ENCODE peak calls at places on chromosome 20, in five cellular contexts. O is stomach, G is body of pancreas, S is Panc1, X is ovary. D is an unnamed sample. For H3K27me3, the result is how much of the 10 kb centered on the place peaks cover.

GRCh38 chr20:10954137-10954840 is 280.5 kb upstream of the JAG1 start:
- DNase-seq in O (peak), G (peak), S (no peak), X (no peak), D (no peak)

GRCh38 chr20:64047968-64048401 is 1.5 kb downstream of the SOX18 start:
- DNase-seq in O (no peak), G (no peak), S (no peak), X (no peak), D (no peak)

GRCh38 chr20:24745617-24746350 is 203.3 kb upstream of the CST7 start:
- DNase-seq in O (no peak), G (no peak), S (no peak), X (no peak), D (no peak)

GRCh38 chr20:37598101-37598530 is 70.4 kb upstream of the BLCAP start:
- DNase-seq in O (no peak), G (no peak), S (no peak), X (no peak), D (no peak)

GRCh38 chr20:49790077-49790798 is 22.4 kb upstream of the SLC9A8 start:
- DNase-seq in O (no peak), G (no peak), S (no peak), X (peak), D (no peak)

GRCh38 chr20:59848182-59848581 is 85.3 kb downstream of the SYCP2 start:
- DNase-seq in O (no peak), G (no peak), S (no peak), X (no peak), D (no peak)

GRCh38 chr20:2708073-2708415 is 15.5 kb downstream of the EBF4 start:
- DNase-seq in O (no peak), G (no peak), S (no peak), X (no peak), D (no peak)

GRCh38 chr20:5510446-5510845 is 193.7 kb upstream of the PROKR2 start:
- DNase-seq in O (no peak), G (no peak), S (no peak), X (no peak), D (no peak)

GRCh38 chr20:32532246-32532645 is 52.9 kb downstream of the NOL4L start:
- DNase-seq in O (no peak), G (no peak), S (no peak), X (no peak), D (peak)

GRCh38 chr20:63484236-63484635 is 11.8 kb upstream of the KCNQ2 start:
- DNase-seq in O (no peak), G (no peak), S (no peak), X (no peak), D (no peak)

GRCh38 chr20:49541733-49542513 is 26.0 kb downstream of the PTGIS start:
- DNase-seq in O (peak), G (peak), S (peak), X (peak), D (peak)

GRCh38 chr20:8144282-8145245 is 12.5 kb downstream of the PLCB1 start:
- DNase-seq in O (no peak), G (no peak), S (no peak), X (no peak), D (no peak)

GRCh38 chr20:32518593-32519366 is 66.4 kb downstream of the NOL4L start:
- DNase-seq in O (no peak), G (no peak), S (no peak), X (no peak), D (peak)

GRCh38 chr20:61965606-61966491 is 99.8 kb downstream of the TAF4 start:
- DNase-seq in O (no peak), G (no peak), S (no peak), X (peak), D (no peak)

GRCh38 chr20:25057234-25058050 is 497 bp downstream of the ACSS1 start:
- DNase-seq in O (peak), G (peak), S (no peak), X (peak), D (peak)

GRCh38 chr20:64080013-64080812 is at the start of gene OPRL1:
- DNase-seq in O (no peak), G (no peak), S (no peak), X (no peak), D (no peak)

GRCh38 chr20:10328897-10329255 is 105.1 kb downstream of the MKKS start:
- DNase-seq in O (no peak), G (no peak), S (no peak), X (no peak), D (no peak)

GRCh38 chr20:24933266-24933908 is 15.7 kb upstream of the CST7 start:
- DNase-seq in O (no peak), G (no peak), S (no peak), X (no peak), D (peak)

GRCh38 chr20:50438986-50439407 is 71.2 kb upstream of the PTPN1 start:
- DNase-seq in O (no peak), G (no peak), S (peak), X (no peak), D (no peak)

GRCh38 chr20:24773751-24774201 is 175.3 kb upstream of the CST7 start:
- DNase-seq in O (peak), G (no peak), S (no peak), X (no peak), D (no peak)

GRCh38 chr20:25017257-25017803 is 24.8 kb upstream of the APMAP start:
- DNase-seq in O (peak), G (peak), S (no peak), X (no peak), D (peak)

GRCh38 chr20:38812182-38812581 is 6.7 kb downstream of the PPP1R16B start:
- DNase-seq in O (no peak), G (no peak), S (no peak), X (no peak), D (no peak)

GRCh38 chr20:38812915-38813573 is 7.5 kb downstream of the PPP1R16B start:
- DNase-seq in O (no peak), G (no peak), S (no peak), X (no peak), D (no peak)

GRCh38 chr20:38810926-38811325 is 5.4 kb downstream of the PPP1R16B start:
- DNase-seq in O (no peak), G (no peak), S (no peak), X (no peak), D (no peak)

GRCh38 chr20:38809942-38810341 is 4.4 kb downstream of the PPP1R16B start:
- DNase-seq in O (no peak), G (no peak), S (no peak), X (no peak), D (no peak)

GRCh38 chr20:38811769-38812168 is 6.3 kb downstream of the PPP1R16B start:
- DNase-seq in O (no peak), G (no peak), S (no peak), X (no peak), D (no peak)
- H3K27me3 ChIP-seq in O (under half), G (under half), S (under half), X (under half), D (under half)

GRCh38 chr20:52103469-52103910 is 88.1 kb downstream of the ZFP64 start:
- DNase-seq in O (no peak), G (no peak), S (no peak), X (no peak), D (no peak)

GRCh38 chr20:52104546-52105044 is 87.0 kb downstream of the ZFP64 start:
- DNase-seq in O (no peak), G (no peak), S (no peak), X (no peak), D (no peak)

GRCh38 chr20:52105045-52105572 is 86.5 kb downstream of the ZFP64 start:
- DNase-seq in O (no peak), G (peak), S (no peak), X (peak), D (no peak)

GRCh38 chr20:52103911-52104545 is 87.6 kb downstream of the ZFP64 start:
- DNase-seq in O (no peak), G (no peak), S (no peak), X (no peak), D (no peak)

GRCh38 chr20:52105573-52106422 is 85.8 kb downstream of the ZFP64 start:
- DNase-seq in O (no peak), G (no peak), S (no peak), X (no peak), D (no peak)
- TF ChIP-seq CTCF in O (no peak), G (no peak), S (no peak), X (no peak), D (no peak)

GRCh38 chr20:57106030-57106682 is 160.3 kb downstream of the BMP7 start:
- DNase-seq in O (no peak), G (no peak), S (no peak), X (no peak), D (no peak)
- H3K27me3 ChIP-seq in O (under half), G (under half), S (under half), X (under half), D (under half)

GRCh38 chr20:21301940-21302644 is 1.0 kb upstream of the XRN2 start:
- DNase-seq in O (no peak), G (no peak), S (no peak), X (no peak), D (no peak)

GRCh38 chr20:21308340-21308739 is 5.2 kb downstream of the XRN2 start:
- DNase-seq in O (no peak), G (no peak), S (no peak), X (no peak), D (no peak)

GRCh38 chr20:21302645-21303060 is 478 bp upstream of the XRN2 start:
- DNase-seq in O (no peak), G (no peak), S (no peak), X (no peak), D (no peak)

GRCh38 chr20:21303872-21304586 is 898 bp downstream of the XRN2 start:
- DNase-seq in O (no peak), G (no peak), S (no peak), X (no peak), D (no peak)

DNA sequence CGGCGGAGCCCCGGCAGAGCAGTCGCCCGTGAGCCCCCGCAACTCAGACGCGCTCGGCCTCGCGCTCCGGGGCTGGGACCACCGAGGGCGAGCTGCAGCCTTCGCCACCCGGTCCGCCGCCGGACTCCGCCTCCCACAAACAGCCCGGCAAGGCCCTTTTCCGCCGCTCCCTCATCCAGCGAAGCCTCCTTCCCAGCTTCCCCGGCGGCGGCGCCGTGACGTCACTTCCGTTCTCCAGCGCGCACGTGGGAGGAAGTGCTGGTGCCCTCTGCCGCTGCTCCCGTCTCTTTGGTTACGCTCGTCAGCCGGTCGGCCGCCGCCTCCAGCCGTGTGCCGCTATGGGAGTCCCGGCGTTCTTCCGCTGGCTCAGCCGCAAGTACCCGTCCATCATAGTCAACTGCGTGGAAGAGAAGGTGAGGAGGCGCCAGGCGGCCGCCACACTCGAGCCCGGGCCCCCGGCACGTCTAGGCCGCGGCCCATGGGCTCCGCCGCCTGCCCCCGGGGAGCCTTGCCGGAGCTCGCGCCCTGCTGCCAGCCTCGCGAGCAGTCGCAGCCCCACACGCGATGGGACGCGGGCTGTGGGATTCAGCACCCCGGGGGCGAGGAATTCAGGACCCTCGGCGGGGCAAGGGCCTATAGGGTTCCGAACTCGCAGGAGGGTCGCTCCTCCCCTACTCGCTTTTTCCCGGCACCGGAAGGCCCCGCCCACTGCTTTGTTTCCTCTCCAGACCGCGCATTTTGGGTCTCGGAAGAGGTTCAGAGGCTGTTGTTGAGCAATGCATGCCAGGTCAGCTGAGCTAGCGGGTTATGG is at the start of gene XRN2:
- DNase-seq in O (peak), G (peak), S (no peak), X (peak), D (peak)
- TF ChIP-seq CTCF in O (peak), G (no peak), S (no peak), X (no peak), D (no peak)

GRCh38 chr20:33897313-33897912 is 86.3 kb downstream of the CHMP4B start:
- DNase-seq in O (no peak), G (no peak), S (no peak), X (no peak), D (no peak)

GRCh38 chr20:33901132-33901523 is 90.0 kb downstream of the CHMP4B start:
- DNase-seq in O (no peak), G (no peak), S (no peak), X (no peak), D (no peak)

GRCh38 chr20:33900515-33901131 is 89.5 kb downstream of the CHMP4B start:
- DNase-seq in O (no peak), G (no peak), S (no peak), X (no peak), D (no peak)

GRCh38 chr20:33896509-33896908 is 85.4 kb downstream of the CHMP4B start:
- DNase-seq in O (no peak), G (peak), S (no peak), X (no peak), D (no peak)

GRCh38 chr20:33899106-33899505 is 88.0 kb downstream of the CHMP4B start:
- DNase-seq in O (no peak), G (no peak), S (no peak), X (no peak), D (no peak)
- H3K27me3 ChIP-seq in O (under half), G (under half), S (under half), X (under half), D (under half)

GRCh38 chr20:1397710-1398109 is 4.9 kb upstream of the FKBP1A start:
- DNase-seq in O (no peak), G (no peak), S (no peak), X (no peak), D (no peak)
- TF ChIP-seq CTCF in O (no peak), G (no peak), S (peak), X (no peak), D (peak)

GRCh38 chr20:53164072-53164471 is 191.9 kb downstream of the TSHZ2 start:
- DNase-seq in O (no peak), G (no peak), S (no peak), X (no peak), D (no peak)

GRCh38 chr20:53171065-53171464 is 198.9 kb downstream of the TSHZ2 start:
- DNase-seq in O (no peak), G (no peak), S (no peak), X (no peak), D (no peak)

GRCh38 chr20:53165452-53165851 is 193.3 kb downstream of the TSHZ2 start:
- DNase-seq in O (no peak), G (no peak), S (no peak), X (no peak), D (no peak)

GRCh38 chr20:53163486-53163885 is 191.3 kb downstream of the TSHZ2 start:
- DNase-seq in O (no peak), G (no peak), S (no peak), X (no peak), D (no peak)

DNA sequence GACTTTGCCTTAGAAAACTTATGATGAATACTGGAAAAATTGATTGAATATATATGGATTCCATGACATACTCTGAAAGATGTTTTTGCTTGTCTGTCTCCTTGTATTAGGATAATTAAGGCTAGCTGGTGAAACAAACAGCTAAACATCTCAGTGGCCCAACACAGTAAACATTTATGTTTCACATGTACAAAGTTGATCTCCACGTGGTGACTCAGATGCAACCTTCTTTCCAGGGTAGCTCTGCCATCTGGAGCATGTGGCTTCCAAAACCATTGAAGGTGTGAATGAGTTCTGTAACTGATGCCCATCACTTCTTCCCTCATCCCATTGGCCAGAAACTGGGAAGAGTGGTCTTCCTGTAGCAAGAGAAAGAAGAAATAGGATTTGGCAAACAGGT is 196.3 kb downstream of the TSHZ2 start:
- DNase-seq in O (no peak), G (no peak), S (no peak), X (no peak), D (no peak)
- H3K27me3 ChIP-seq in O (under half), G (under half), S (under half), X (under half), D (under half)

DNA sequence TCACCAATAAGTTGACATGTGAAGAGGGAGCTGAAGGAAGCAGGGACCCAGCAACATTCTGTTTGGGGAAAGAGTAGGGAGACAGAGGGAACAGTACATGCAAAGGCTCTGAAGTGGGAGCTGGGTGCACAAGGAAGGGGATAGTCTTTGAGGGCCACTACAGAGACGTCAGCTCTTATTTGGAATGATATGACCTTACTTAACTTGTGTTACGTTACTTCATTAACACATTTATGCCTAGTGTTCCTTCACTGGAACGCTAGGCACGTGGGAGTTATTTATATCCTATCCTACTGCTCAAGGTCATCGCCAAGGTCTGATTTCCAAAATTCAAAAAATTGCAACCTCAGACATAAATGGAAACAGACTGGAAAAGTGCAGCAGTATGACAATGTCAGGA is 20.2 kb downstream of the NAPB start:
- DNase-seq in O (no peak), G (no peak), S (no peak), X (no peak), D (no peak)
- TF ChIP-seq CTCF in O (no peak), G (no peak), S (no peak), X (no peak), D (no peak)